ENCODE peak calls at places on chromosomes 13 and 19, in seven cellular contexts. W is hepatocyte, V is adrenal gland, Z is thoracic aorta, K is astrocyte of the spinal cord, Q is GM12878, F is AG04449. Y is an unnamed sample.

GRCh38 chr13:31859546-31859945 is 120.2 kb downstream of the RXFP2 start:
- DNase-seq in W (no peak), V (no peak), K (no peak), F (no peak), Z (no peak), Q (no peak), Y (no peak)

GRCh38 chr13:54373211-54373610 is 1344.6 kb downstream of the OLFM4 start:
- DNase-seq in K (no peak), F (no peak), V (no peak), Z (no peak), Q (no peak), W (no peak), Y (no peak)

GRCh38 chr13:111456452-111457230 is 136.2 kb downstream of the TEX29 start:
- DNase-seq in Z (no peak), W (no peak), V (no peak), K (no peak), F (no peak), Q (no peak), Y (no peak)

GRCh38 chr19:38527466-38528136 is 90.2 kb downstream of the MAP4K1 start:
- DNase-seq in W (no peak), K (no peak), F (no peak), Q (no peak), Z (no peak), V (no peak), Y (no peak)

GRCh38 chr13:113169277-113170272 is 11.1 kb downstream of the PROZ start:
- DNase-seq in W (no peak), K (no peak), F (no peak), V (no peak), Z (no peak), Q (no peak), Y (no peak)

GRCh38 chr19:41888926-41889325 is 5.9 kb downstream of the ARHGEF1 start:
- DNase-seq in Z (no peak), Q (no peak), W (no peak), V (no peak), F (no peak), K (no peak), Y (no peak)

GRCh38 chr19:51676566-51677083 is 16.5 kb upstream of the SPACA6 start:
- DNase-seq in K (no peak), V (no peak), F (no peak), Z (no peak), W (no peak), Q (no peak), Y (no peak)

GRCh38 chr13:113935523-113935922 is 38.4 kb downstream of the C13orf46 start:
- DNase-seq in F (no peak), Z (no peak), Q (no peak), V (no peak), K (no peak), W (no peak), Y (no peak)

GRCh38 chr19:29121684-29122083 is 91.3 kb downstream of the UQCRFS1 start:
- DNase-seq in Q (no peak), K (no peak), F (no peak), Z (no peak), V (peak), W (peak), Y (no peak)

GRCh38 chr13:114282143-114282685 is 813 bp downstream of the UPF3A start:
- DNase-seq in Q (peak), K (peak), Z (no peak), V (peak), F (no peak), W (peak), Y (peak)

GRCh38 chr13:41054212-41054877 is 7.0 kb upstream of the WBP4 start:
- DNase-seq in K (peak), Z (no peak), W (peak), F (no peak), V (no peak), Q (peak), Y (peak)

GRCh38 chr13:74306496-74306895 is 172.3 kb upstream of the KLF12 start:
- DNase-seq in Z (no peak), K (peak), Q (no peak), W (no peak), F (no peak), V (no peak), Y (no peak)

GRCh38 chr19:39110263-39110967 is 15.2 kb upstream of the PAK4 start:
- DNase-seq in Z (no peak), Q (no peak), W (peak), V (peak), K (no peak), F (no peak), Y (no peak)

GRCh38 chr19:48868196-48868886 is at the start of gene PLEKHA4:
- DNase-seq in K (peak), W (peak), Z (no peak), F (no peak), Q (no peak), V (peak), Y (no peak)

GRCh38 chr19:49672131-49672919 is 4.7 kb upstream of the PRMT1 start:
- DNase-seq in F (no peak), V (peak), K (peak), W (peak), Q (no peak), Z (no peak), Y (no peak)

GRCh38 chr19:40217027-40217810 is 965 bp downstream of the TTC9B start:
- DNase-seq in V (no peak), Z (no peak), K (no peak), W (peak), Q (no peak), F (no peak), Y (no peak)

GRCh38 chr19:40221858-40222619 is 3.9 kb upstream of the TTC9B start:
- DNase-seq in K (peak), Z (peak), Q (peak), W (peak), F (peak), V (peak), Y (peak)

GRCh38 chr19:40220674-40221073 is 2.5 kb upstream of the TTC9B start:
- DNase-seq in V (no peak), Z (no peak), Q (no peak), K (no peak), F (no peak), W (no peak), Y (no peak)

GRCh38 chr19:40217921-40218890 is at the start of gene TTC9B:
- DNase-seq in V (no peak), W (peak), K (no peak), F (no peak), Z (no peak), Q (no peak), Y (no peak)

DNA sequence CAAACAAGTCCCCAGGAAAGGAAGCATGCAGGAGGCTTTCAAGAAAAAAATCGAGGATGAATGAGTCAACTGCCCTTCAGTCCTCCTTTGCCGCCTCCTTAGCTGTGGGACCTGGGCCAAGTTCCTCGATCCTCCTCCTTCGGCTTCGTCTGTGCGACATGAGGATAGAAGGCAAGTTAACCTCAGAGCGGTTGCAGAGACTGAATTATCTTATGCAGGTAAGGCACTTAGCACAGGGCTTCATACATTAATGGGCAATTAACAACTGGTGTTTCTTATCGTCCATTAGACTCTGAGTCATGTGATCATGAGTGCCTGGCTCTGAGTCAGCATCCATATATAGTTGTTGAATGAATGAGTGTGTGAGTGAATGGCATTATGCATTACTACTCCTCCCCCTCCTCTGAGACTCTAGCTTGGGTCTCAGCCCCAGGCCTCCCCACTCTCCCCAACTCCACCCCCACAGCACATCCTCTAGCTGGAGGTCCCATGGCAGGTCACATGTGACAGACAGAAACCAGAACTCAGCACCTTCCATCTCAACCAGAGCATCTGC is 1.6 kb upstream of the TTC9B start:
- DNase-seq in Q (no peak), Z (no peak), V (no peak), K (peak), W (peak), F (no peak), Y (no peak)
- H3K4me3 ChIP-seq in Q (no peak), Z (no peak), V (no peak), K (no peak), W (no peak), F (no peak), Y (no peak)

GRCh38 chr19:10460714-10461046 is 40.3 kb downstream of the PDE4A start:
- DNase-seq in V (no peak), F (no peak), Q (no peak), W (no peak), Z (no peak), K (no peak), Y (no peak)

GRCh38 chr19:10462557-10462956 is 40.6 kb downstream of the KEAP1 start:
- DNase-seq in Q (no peak), V (no peak), F (no peak), Z (no peak), K (no peak), W (no peak), Y (no peak)

GRCh38 chr19:10467104-10467706 is 36.0 kb downstream of the KEAP1 start:
- DNase-seq in Q (no peak), W (no peak), F (no peak), V (no peak), Z (no peak), K (no peak), Y (no peak)

GRCh38 chr19:10464456-10464855 is 38.7 kb downstream of the KEAP1 start:
- DNase-seq in W (no peak), V (no peak), Z (no peak), Q (no peak), F (no peak), K (no peak), Y (no peak)

DNA sequence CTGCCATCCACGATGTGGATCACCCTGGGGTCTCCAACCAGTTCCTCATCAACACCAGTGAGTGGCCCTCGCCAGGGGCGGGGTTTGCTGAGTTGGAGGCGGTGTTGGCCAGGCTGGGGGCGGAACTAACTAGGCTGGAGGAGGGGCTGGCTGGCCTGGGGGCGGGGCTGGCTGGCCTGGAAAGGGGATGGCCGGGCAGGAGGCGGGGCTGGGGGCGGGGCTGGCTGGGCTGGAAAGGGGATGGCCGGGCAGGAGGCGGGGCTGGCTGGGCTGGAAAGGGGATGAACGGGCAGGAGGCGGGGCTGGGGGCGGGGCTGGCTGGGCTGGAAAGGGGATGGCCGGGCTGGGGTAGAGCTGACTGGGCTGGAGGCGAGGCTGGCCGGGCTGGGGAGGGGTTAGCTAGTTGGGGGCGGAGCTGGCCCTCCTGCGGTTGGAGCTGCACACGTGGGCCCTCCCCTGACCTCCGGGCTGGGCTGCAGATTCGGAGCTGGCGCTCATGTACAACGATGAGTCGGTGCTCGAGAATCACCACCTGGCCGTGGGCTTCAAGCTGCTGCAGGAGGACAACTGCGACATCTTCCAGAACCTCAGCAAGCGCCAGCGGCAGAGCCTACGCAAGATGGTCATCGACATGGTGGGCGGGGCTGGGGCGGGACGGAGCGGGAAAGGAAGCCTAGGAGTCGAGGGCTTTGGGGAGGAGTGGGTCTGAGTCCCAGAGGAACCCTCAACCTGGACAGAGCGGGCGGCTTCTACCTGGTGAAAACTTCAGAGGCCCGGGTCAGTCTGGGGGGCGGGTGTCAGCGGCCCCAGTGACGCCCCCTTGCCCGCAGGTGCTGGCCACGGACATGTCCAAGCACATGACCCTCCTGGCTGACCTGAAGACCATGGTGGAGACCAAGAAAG is 41.0 kb downstream of the PDE4A start:
- DNase-seq in V (peak), Q (peak), W (peak), K (peak), F (no peak), Z (peak), Y (peak)
- H3K4me3 ChIP-seq in V (peak), Q (peak), W (no peak), K (peak), F (peak), Z (peak), Y (peak)

GRCh38 chr13:77425705-77426104 is 98.8 kb upstream of the MYCBP2 start:
- DNase-seq in W (no peak), F (no peak), Q (no peak), K (no peak), Z (no peak), V (no peak), Y (no peak)

GRCh38 chr13:77430377-77430951 is 103.6 kb upstream of the MYCBP2 start:
- DNase-seq in Q (peak), W (no peak), Z (no peak), K (no peak), V (no peak), F (no peak), Y (no peak)

GRCh38 chr13:77431449-77431848 is 104.1 kb upstream of the SCEL start:
- DNase-seq in F (no peak), W (no peak), Z (no peak), V (no peak), K (no peak), Q (peak), Y (no peak)

GRCh38 chr13:77434289-77434688 is 101.2 kb upstream of the SCEL start:
- DNase-seq in Z (no peak), W (no peak), V (no peak), F (no peak), K (no peak), Q (no peak), Y (no peak)

GRCh38 chr13:77429320-77430142 is 102.6 kb upstream of the MYCBP2 start:
- DNase-seq in Q (peak), W (no peak), Z (no peak), K (peak), F (no peak), V (no peak), Y (no peak)
- H3K4me3 ChIP-seq in Q (peak), W (no peak), Z (no peak), K (no peak), F (no peak), V (no peak), Y (no peak)

GRCh38 chr13:51589793-51590192 is 5.5 kb downstream of the WDFY2 start:
- DNase-seq in W (no peak), V (no peak), K (no peak), Q (no peak), F (no peak), Z (no peak), Y (no peak)

GRCh38 chr13:51590231-51590630 is 6.0 kb downstream of the WDFY2 start:
- DNase-seq in K (no peak), F (no peak), W (no peak), Q (no peak), V (no peak), Z (no peak), Y (no peak)

GRCh38 chr13:51590966-51591627 is 6.8 kb downstream of the WDFY2 start:
- DNase-seq in Q (no peak), V (peak), W (peak), F (peak), Z (no peak), K (peak), Y (peak)

GRCh38 chr13:51587372-51587771 is 3.1 kb downstream of the WDFY2 start:
- DNase-seq in Z (no peak), K (no peak), F (no peak), W (no peak), V (no peak), Q (no peak), Y (no peak)

DNA sequence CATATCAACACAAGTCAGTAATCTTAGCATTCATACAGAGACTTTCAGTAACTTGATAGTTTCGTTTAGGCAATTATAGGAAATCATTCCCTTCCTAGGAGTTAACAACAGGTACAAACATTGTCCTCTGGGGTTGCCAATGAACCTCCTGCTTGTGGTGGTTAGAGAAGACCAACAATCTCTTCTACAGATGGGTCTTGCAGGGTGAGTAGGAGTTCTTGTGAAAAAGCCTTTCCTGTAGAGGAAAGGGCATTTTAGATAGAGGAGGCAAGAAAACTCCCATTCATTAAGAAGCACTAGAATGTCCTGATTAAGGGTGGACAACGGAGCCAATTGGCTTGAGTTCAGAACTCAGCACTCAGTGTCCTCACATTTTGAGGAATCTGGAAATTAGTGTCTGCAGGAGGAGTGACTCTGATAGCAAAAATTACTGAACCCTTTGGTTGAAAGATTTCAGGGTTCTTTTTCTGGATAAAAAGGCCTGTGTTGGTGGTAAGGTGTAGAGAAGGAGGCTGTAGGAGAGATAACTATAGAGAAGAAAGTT is 4.2 kb downstream of the WDFY2 start:
- DNase-seq in K (no peak), V (peak), F (no peak), Z (no peak), W (no peak), Q (no peak), Y (no peak)
- H3K4me3 ChIP-seq in K (no peak), V (no peak), F (no peak), Z (no peak), W (no peak), Q (peak), Y (no peak)

GRCh38 chr19:45881082-45881908 is 4.6 kb downstream of the IRF2BP1 start:
- DNase-seq in V (no peak), F (no peak), Q (no peak), Z (no peak), K (no peak), W (peak), Y (no peak)

GRCh38 chr19:45879971-45880370 is 6.0 kb downstream of the IRF2BP1 start:
- DNase-seq in Q (no peak), K (no peak), W (no peak), F (no peak), Z (no peak), V (no peak), Y (no peak)

GRCh38 chr19:45883586-45883880 is 2.4 kb downstream of the IRF2BP1 start:
- DNase-seq in W (no peak), V (no peak), Z (no peak), K (no peak), F (no peak), Q (no peak), Y (no peak)

GRCh38 chr19:45882652-45883585 is 3.0 kb downstream of the IRF2BP1 start:
- DNase-seq in V (peak), F (peak), Q (peak), Z (no peak), K (peak), W (peak), Y (peak)

DNA sequence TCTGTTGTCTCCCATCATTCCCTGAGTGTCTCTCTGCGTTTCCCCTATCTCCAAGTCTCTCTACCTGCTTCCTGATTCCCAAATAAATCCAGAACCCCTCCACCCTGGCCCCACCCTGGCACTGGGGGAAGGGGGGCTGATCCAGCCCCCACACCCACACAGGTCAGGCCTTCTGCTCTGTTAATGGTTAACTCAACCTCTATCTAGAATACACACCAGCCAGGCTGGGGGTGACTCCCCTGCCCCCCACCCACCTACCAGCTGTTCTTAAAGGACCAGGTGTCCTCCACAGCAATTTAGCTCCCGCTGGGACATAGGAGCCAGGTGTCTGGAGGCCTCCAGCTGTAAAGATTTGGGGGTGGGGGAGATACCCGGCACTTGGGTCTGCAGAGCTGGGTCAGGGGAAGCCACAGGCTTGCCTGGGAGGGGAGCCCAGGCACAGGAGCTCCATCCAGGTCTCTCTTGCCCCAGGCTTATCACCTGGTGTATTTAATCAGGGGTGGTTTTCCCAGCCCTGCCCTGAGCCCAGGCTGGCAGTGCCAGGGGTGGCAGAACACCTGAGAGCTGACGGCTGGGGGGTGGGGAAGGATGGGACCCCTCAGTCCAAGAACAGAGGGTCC is 3.9 kb downstream of the IRF2BP1 start:
- DNase-seq in W (peak), Z (no peak), F (no peak), Q (no peak), V (no peak), K (no peak), Y (no peak)
- H3K4me3 ChIP-seq in W (no peak), Z (no peak), F (no peak), Q (no peak), V (peak), K (no peak), Y (no peak)

GRCh38 chr13:28636078-28636477 is 22.9 kb upstream of the POMP start:
- DNase-seq in K (peak), Z (no peak), F (peak), Q (no peak), W (no peak), V (no peak), Y (peak)
- H3K4me3 ChIP-seq in K (no peak), Z (no peak), F (no peak), Q (no peak), W (no peak), V (no peak), Y (no peak)

GRCh38 chr19:345320-345879 is 804 bp upstream of the MIER2 start:
- DNase-seq in V (no peak), W (no peak), F (no peak), Q (no peak), Z (no peak), K (no peak), Y (no peak)
- H3K4me3 ChIP-seq in V (no peak), W (no peak), F (no peak), Q (peak), Z (peak), K (no peak), Y (no peak)